ENCODE peak calls at places on chromosomes 3 and 15, in ten cellular contexts. One of them, this sample, is unnamed.

GRCh38 chr3:130968231-130968630 is 58.4 kb downstream of the ASTE1 start:
- DNase-seq in BE2C: no peak
- DNase-seq in GM06990: no peak
- DNase-seq in IMR-90: peak
- DNase-seq in fibroblast of lung: peak
- DNase-seq in esophagus squamous epithelium: no peak
- DNase-seq in psoas muscle: no peak
- DNase-seq in kidney epithelial cell: no peak
- DNase-seq in AG09309: no peak
- DNase-seq in CD8-positive, alpha-beta T cell: no peak
- DNase-seq in this sample: peak

GRCh38 chr3:37736632-37737031 is 125.0 kb upstream of the CTDSPL start:
- DNase-seq in BE2C: no peak
- DNase-seq in GM06990: peak
- DNase-seq in IMR-90: no peak
- DNase-seq in fibroblast of lung: no peak
- DNase-seq in esophagus squamous epithelium: no peak
- DNase-seq in psoas muscle: no peak
- DNase-seq in kidney epithelial cell: no peak
- DNase-seq in AG09309: no peak
- DNase-seq in CD8-positive, alpha-beta T cell: no peak
- DNase-seq in this sample: no peak

GRCh38 chr3:27680517-27681246 is 41.4 kb downstream of the EOMES start:
- DNase-seq in BE2C: no peak
- DNase-seq in GM06990: no peak
- DNase-seq in IMR-90: no peak
- DNase-seq in fibroblast of lung: peak
- DNase-seq in esophagus squamous epithelium: no peak
- DNase-seq in psoas muscle: no peak
- DNase-seq in kidney epithelial cell: no peak
- DNase-seq in AG09309: no peak
- DNase-seq in CD8-positive, alpha-beta T cell: no peak
- DNase-seq in this sample: no peak

GRCh38 chr3:128360705-128361271 is 105.9 kb downstream of the DNAJB8 start:
- DNase-seq in BE2C: no peak
- DNase-seq in GM06990: no peak
- DNase-seq in IMR-90: no peak
- DNase-seq in fibroblast of lung: peak
- DNase-seq in esophagus squamous epithelium: no peak
- DNase-seq in psoas muscle: no peak
- DNase-seq in kidney epithelial cell: no peak
- DNase-seq in AG09309: no peak
- DNase-seq in CD8-positive, alpha-beta T cell: no peak
- DNase-seq in this sample: peak

GRCh38 chr3:126124896-126125295 is 41.0 kb upstream of the SLC41A3 start:
- DNase-seq in BE2C: no peak
- DNase-seq in GM06990: no peak
- DNase-seq in IMR-90: no peak
- DNase-seq in fibroblast of lung: no peak
- DNase-seq in esophagus squamous epithelium: no peak
- DNase-seq in psoas muscle: peak
- DNase-seq in kidney epithelial cell: no peak
- DNase-seq in AG09309: no peak
- DNase-seq in CD8-positive, alpha-beta T cell: no peak
- DNase-seq in this sample: no peak

GRCh38 chr3:18747383-18747782 is 322.2 kb upstream of the SATB1 start:
- DNase-seq in BE2C: no peak
- DNase-seq in GM06990: no peak
- DNase-seq in IMR-90: no peak
- DNase-seq in fibroblast of lung: no peak
- DNase-seq in esophagus squamous epithelium: no peak
- DNase-seq in psoas muscle: no peak
- DNase-seq in kidney epithelial cell: no peak
- DNase-seq in AG09309: no peak
- DNase-seq in CD8-positive, alpha-beta T cell: no peak
- DNase-seq in this sample: no peak

GRCh38 chr15:73986055-73986775 is 5.9 kb downstream of the STOML1 start:
- DNase-seq in BE2C: peak
- DNase-seq in GM06990: no peak
- DNase-seq in IMR-90: no peak
- DNase-seq in fibroblast of lung: no peak
- DNase-seq in esophagus squamous epithelium: no peak
- DNase-seq in psoas muscle: no peak
- DNase-seq in kidney epithelial cell: no peak
- DNase-seq in AG09309: no peak
- DNase-seq in CD8-positive, alpha-beta T cell: no peak
- DNase-seq in this sample: no peak

GRCh38 chr15:73873889-73874511 is 636 bp downstream of the TBC1D21 start:
- DNase-seq in BE2C: peak
- DNase-seq in GM06990: no peak
- DNase-seq in IMR-90: peak
- DNase-seq in fibroblast of lung: peak
- DNase-seq in esophagus squamous epithelium: no peak
- DNase-seq in psoas muscle: no peak
- DNase-seq in kidney epithelial cell: peak
- DNase-seq in AG09309: peak
- DNase-seq in CD8-positive, alpha-beta T cell: peak
- DNase-seq in this sample: peak

GRCh38 chr3:50554553-50554952 is 13.0 kb downstream of the C3orf18 start:
- DNase-seq in BE2C: no peak
- DNase-seq in GM06990: no peak
- DNase-seq in IMR-90: no peak
- DNase-seq in fibroblast of lung: no peak
- DNase-seq in esophagus squamous epithelium: no peak
- DNase-seq in psoas muscle: no peak
- DNase-seq in kidney epithelial cell: no peak
- DNase-seq in AG09309: no peak
- DNase-seq in CD8-positive, alpha-beta T cell: no peak
- DNase-seq in this sample: no peak
- H3K4me3 ChIP-seq in BE2C: no peak
- H3K4me3 ChIP-seq in GM06990: no peak
- H3K4me3 ChIP-seq in IMR-90: no peak
- H3K4me3 ChIP-seq in fibroblast of lung: no peak
- H3K4me3 ChIP-seq in esophagus squamous epithelium: no peak
- H3K4me3 ChIP-seq in psoas muscle: no peak
- H3K4me3 ChIP-seq in kidney epithelial cell: no peak
- H3K4me3 ChIP-seq in AG09309: no peak
- H3K4me3 ChIP-seq in CD8-positive, alpha-beta T cell: no peak
- H3K4me3 ChIP-seq in this sample: no peak

GRCh38 chr15:85380860-85381535 is 595 bp downstream of the AKAP13 start:
- DNase-seq in BE2C: peak
- DNase-seq in GM06990: peak
- DNase-seq in IMR-90: no peak
- DNase-seq in fibroblast of lung: peak
- DNase-seq in esophagus squamous epithelium: peak
- DNase-seq in psoas muscle: peak
- DNase-seq in kidney epithelial cell: no peak
- DNase-seq in AG09309: no peak
- DNase-seq in CD8-positive, alpha-beta T cell: peak
- DNase-seq in this sample: no peak

GRCh38 chr15:85383470-85384148 is 3.2 kb downstream of the AKAP13 start:
- DNase-seq in BE2C: no peak
- DNase-seq in GM06990: peak
- DNase-seq in IMR-90: no peak
- DNase-seq in fibroblast of lung: no peak
- DNase-seq in esophagus squamous epithelium: no peak
- DNase-seq in psoas muscle: no peak
- DNase-seq in kidney epithelial cell: no peak
- DNase-seq in AG09309: no peak
- DNase-seq in CD8-positive, alpha-beta T cell: no peak
- DNase-seq in this sample: no peak

GRCh38 chr15:85381850-85382751 is 1.7 kb downstream of the AKAP13 start:
- DNase-seq in BE2C: no peak
- DNase-seq in GM06990: no peak
- DNase-seq in IMR-90: no peak
- DNase-seq in fibroblast of lung: peak
- DNase-seq in esophagus squamous epithelium: no peak
- DNase-seq in psoas muscle: no peak
- DNase-seq in kidney epithelial cell: no peak
- DNase-seq in AG09309: no peak
- DNase-seq in CD8-positive, alpha-beta T cell: no peak
- DNase-seq in this sample: no peak

GRCh38 chr15:85380217-85380859 is at the start of gene AKAP13:
- DNase-seq in BE2C: peak
- DNase-seq in GM06990: peak
- DNase-seq in IMR-90: peak
- DNase-seq in fibroblast of lung: peak
- DNase-seq in esophagus squamous epithelium: peak
- DNase-seq in psoas muscle: peak
- DNase-seq in kidney epithelial cell: peak
- DNase-seq in AG09309: peak
- DNase-seq in CD8-positive, alpha-beta T cell: peak
- DNase-seq in this sample: peak

GRCh38 chr15:85382942-85383341 is 2.5 kb downstream of the AKAP13 start:
- DNase-seq in BE2C: no peak
- DNase-seq in GM06990: no peak
- DNase-seq in IMR-90: no peak
- DNase-seq in fibroblast of lung: no peak
- DNase-seq in esophagus squamous epithelium: no peak
- DNase-seq in psoas muscle: no peak
- DNase-seq in kidney epithelial cell: no peak
- DNase-seq in AG09309: no peak
- DNase-seq in CD8-positive, alpha-beta T cell: no peak
- DNase-seq in this sample: no peak
- H3K4me3 ChIP-seq in BE2C: no peak
- H3K4me3 ChIP-seq in GM06990: peak
- H3K4me3 ChIP-seq in IMR-90: no peak
- H3K4me3 ChIP-seq in fibroblast of lung: no peak
- H3K4me3 ChIP-seq in esophagus squamous epithelium: no peak
- H3K4me3 ChIP-seq in psoas muscle: no peak
- H3K4me3 ChIP-seq in kidney epithelial cell: no peak
- H3K4me3 ChIP-seq in AG09309: no peak
- H3K4me3 ChIP-seq in CD8-positive, alpha-beta T cell: no peak
- H3K4me3 ChIP-seq in this sample: peak

GRCh38 chr3:69107841-69108240 is 14.6 kb downstream of the LMOD3 start:
- DNase-seq in BE2C: no peak
- DNase-seq in GM06990: no peak
- DNase-seq in IMR-90: no peak
- DNase-seq in fibroblast of lung: no peak
- DNase-seq in esophagus squamous epithelium: no peak
- DNase-seq in psoas muscle: no peak
- DNase-seq in kidney epithelial cell: no peak
- DNase-seq in AG09309: no peak
- DNase-seq in CD8-positive, alpha-beta T cell: no peak
- DNase-seq in this sample: no peak

GRCh38 chr3:69104585-69104984 is 17.8 kb downstream of the LMOD3 start:
- DNase-seq in BE2C: no peak
- DNase-seq in GM06990: no peak
- DNase-seq in IMR-90: no peak
- DNase-seq in fibroblast of lung: no peak
- DNase-seq in esophagus squamous epithelium: no peak
- DNase-seq in psoas muscle: no peak
- DNase-seq in kidney epithelial cell: no peak
- DNase-seq in AG09309: no peak
- DNase-seq in CD8-positive, alpha-beta T cell: no peak
- DNase-seq in this sample: no peak

GRCh38 chr3:69102384-69102783 is 17.6 kb downstream of the ARL6IP5 start:
- DNase-seq in BE2C: no peak
- DNase-seq in GM06990: no peak
- DNase-seq in IMR-90: no peak
- DNase-seq in fibroblast of lung: no peak
- DNase-seq in esophagus squamous epithelium: no peak
- DNase-seq in psoas muscle: no peak
- DNase-seq in kidney epithelial cell: no peak
- DNase-seq in AG09309: no peak
- DNase-seq in CD8-positive, alpha-beta T cell: no peak
- DNase-seq in this sample: no peak

GRCh38 chr3:69103123-69103522 is 18.4 kb downstream of the ARL6IP5 start:
- DNase-seq in BE2C: no peak
- DNase-seq in GM06990: no peak
- DNase-seq in IMR-90: no peak
- DNase-seq in fibroblast of lung: no peak
- DNase-seq in esophagus squamous epithelium: no peak
- DNase-seq in psoas muscle: no peak
- DNase-seq in kidney epithelial cell: no peak
- DNase-seq in AG09309: no peak
- DNase-seq in CD8-positive, alpha-beta T cell: no peak
- DNase-seq in this sample: no peak

GRCh38 chr3:69105320-69105719 is 17.1 kb downstream of the LMOD3 start:
- DNase-seq in BE2C: no peak
- DNase-seq in GM06990: no peak
- DNase-seq in IMR-90: no peak
- DNase-seq in fibroblast of lung: no peak
- DNase-seq in esophagus squamous epithelium: no peak
- DNase-seq in psoas muscle: no peak
- DNase-seq in kidney epithelial cell: no peak
- DNase-seq in AG09309: no peak
- DNase-seq in CD8-positive, alpha-beta T cell: no peak
- DNase-seq in this sample: no peak
- H3K4me3 ChIP-seq in BE2C: no peak
- H3K4me3 ChIP-seq in GM06990: no peak
- H3K4me3 ChIP-seq in IMR-90: no peak
- H3K4me3 ChIP-seq in fibroblast of lung: no peak
- H3K4me3 ChIP-seq in esophagus squamous epithelium: no peak
- H3K4me3 ChIP-seq in psoas muscle: no peak
- H3K4me3 ChIP-seq in kidney epithelial cell: no peak
- H3K4me3 ChIP-seq in AG09309: no peak
- H3K4me3 ChIP-seq in CD8-positive, alpha-beta T cell: no peak
- H3K4me3 ChIP-seq in this sample: no peak

GRCh38 chr15:31352911-31353811 is 26.5 kb downstream of the KLF13 start:
- DNase-seq in BE2C: peak
- DNase-seq in GM06990: peak
- DNase-seq in IMR-90: peak
- DNase-seq in fibroblast of lung: peak
- DNase-seq in esophagus squamous epithelium: no peak
- DNase-seq in psoas muscle: peak
- DNase-seq in kidney epithelial cell: peak
- DNase-seq in AG09309: peak
- DNase-seq in CD8-positive, alpha-beta T cell: peak
- DNase-seq in this sample: peak

GRCh38 chr15:31350771-31351170 is 24.1 kb downstream of the KLF13 start:
- DNase-seq in BE2C: no peak
- DNase-seq in GM06990: no peak
- DNase-seq in IMR-90: no peak
- DNase-seq in fibroblast of lung: no peak
- DNase-seq in esophagus squamous epithelium: no peak
- DNase-seq in psoas muscle: no peak
- DNase-seq in kidney epithelial cell: no peak
- DNase-seq in AG09309: no peak
- DNase-seq in CD8-positive, alpha-beta T cell: no peak
- DNase-seq in this sample: no peak

GRCh38 chr15:31352283-31352880 is 25.7 kb downstream of the KLF13 start:
- DNase-seq in BE2C: peak
- DNase-seq in GM06990: no peak
- DNase-seq in IMR-90: peak
- DNase-seq in fibroblast of lung: peak
- DNase-seq in esophagus squamous epithelium: no peak
- DNase-seq in psoas muscle: peak
- DNase-seq in kidney epithelial cell: no peak
- DNase-seq in AG09309: no peak
- DNase-seq in CD8-positive, alpha-beta T cell: no peak
- DNase-seq in this sample: peak

GRCh38 chr15:31357148-31357547 is 30.5 kb downstream of the KLF13 start:
- DNase-seq in BE2C: no peak
- DNase-seq in GM06990: no peak
- DNase-seq in IMR-90: no peak
- DNase-seq in fibroblast of lung: no peak
- DNase-seq in esophagus squamous epithelium: no peak
- DNase-seq in psoas muscle: no peak
- DNase-seq in kidney epithelial cell: no peak
- DNase-seq in AG09309: no peak
- DNase-seq in CD8-positive, alpha-beta T cell: no peak
- DNase-seq in this sample: no peak

DNA sequence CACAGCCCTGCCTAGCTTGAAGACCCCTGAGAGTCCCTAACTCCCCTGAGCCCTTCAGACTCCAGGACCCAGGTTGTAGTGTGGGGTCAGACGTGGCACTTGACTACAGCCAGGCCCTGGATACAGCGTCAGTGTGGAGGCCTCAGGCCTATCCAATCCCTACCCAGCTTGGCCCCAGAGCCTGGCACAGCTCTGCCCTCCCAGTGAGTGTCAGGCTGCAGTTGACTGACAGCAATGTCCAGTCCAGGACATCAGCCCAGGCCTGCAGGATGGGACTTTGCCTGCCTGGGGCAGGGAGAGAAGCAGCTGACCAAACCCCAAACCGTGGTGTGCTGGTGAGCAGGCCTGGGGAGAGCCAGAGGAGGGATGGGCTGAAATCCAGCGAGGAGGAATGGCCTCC is 27.3 kb downstream of the KLF13 start:
- DNase-seq in BE2C: no peak
- DNase-seq in GM06990: no peak
- DNase-seq in IMR-90: no peak
- DNase-seq in fibroblast of lung: peak
- DNase-seq in esophagus squamous epithelium: no peak
- DNase-seq in psoas muscle: peak
- DNase-seq in kidney epithelial cell: no peak
- DNase-seq in AG09309: no peak
- DNase-seq in CD8-positive, alpha-beta T cell: no peak
- DNase-seq in this sample: peak
- H3K4me3 ChIP-seq in BE2C: peak
- H3K4me3 ChIP-seq in GM06990: no peak
- H3K4me3 ChIP-seq in IMR-90: no peak
- H3K4me3 ChIP-seq in fibroblast of lung: peak
- H3K4me3 ChIP-seq in esophagus squamous epithelium: no peak
- H3K4me3 ChIP-seq in psoas muscle: peak
- H3K4me3 ChIP-seq in kidney epithelial cell: no peak
- H3K4me3 ChIP-seq in AG09309: no peak
- H3K4me3 ChIP-seq in CD8-positive, alpha-beta T cell: peak
- H3K4me3 ChIP-seq in this sample: no peak